ENCODE peak calls at places on chromosome 18, in six cellular contexts. One of them, this sample, is unnamed.

GRCh38 chr18:3679254-3679653 is 229.3 kb downstream of the TGIF1 start:
- DNase-seq in GM20000: no peak
- DNase-seq in activated CD8-positive, alpha-beta T cell treated with anti-CD3 and anti-CD28 coated beads for 36 hours: no peak
- DNase-seq in breast epithelium: no peak
- DNase-seq in stomach: no peak
- DNase-seq in uterus: no peak
- DNase-seq in this sample: no peak

GRCh38 chr18:6546229-6546628 is 131.5 kb upstream of the L3MBTL4 start:
- DNase-seq in breast epithelium: no peak
- DNase-seq in stomach: no peak
- DNase-seq in activated CD8-positive, alpha-beta T cell treated with anti-CD3 and anti-CD28 coated beads for 36 hours: no peak
- DNase-seq in GM20000: no peak
- DNase-seq in uterus: no peak
- DNase-seq in this sample: no peak

GRCh38 chr18:74895686-74896085 is 298.0 kb downstream of the ZNF407 start:
- DNase-seq in activated CD8-positive, alpha-beta T cell treated with anti-CD3 and anti-CD28 coated beads for 36 hours: no peak
- DNase-seq in uterus: no peak
- DNase-seq in breast epithelium: no peak
- DNase-seq in GM20000: no peak
- DNase-seq in stomach: no peak
- DNase-seq in this sample: no peak

GRCh38 chr18:32772580-32773186 is at the start of gene KLHL14:
- DNase-seq in breast epithelium: no peak
- DNase-seq in activated CD8-positive, alpha-beta T cell treated with anti-CD3 and anti-CD28 coated beads for 36 hours: no peak
- DNase-seq in GM20000: peak; percentile 17
- DNase-seq in stomach: no peak
- DNase-seq in uterus: no peak
- DNase-seq in this sample: no peak

GRCh38 chr18:26121476-26121875 is 12.2 kb upstream of the PSMA8 start:
- DNase-seq in activated CD8-positive, alpha-beta T cell treated with anti-CD3 and anti-CD28 coated beads for 36 hours: no peak
- DNase-seq in breast epithelium: no peak
- DNase-seq in stomach: no peak
- DNase-seq in GM20000: no peak
- DNase-seq in uterus: no peak
- DNase-seq in this sample: no peak

GRCh38 chr18:79007440-79007839 is 27.8 kb downstream of the SALL3 start:
- DNase-seq in breast epithelium: no peak
- DNase-seq in stomach: no peak
- DNase-seq in GM20000: no peak
- DNase-seq in activated CD8-positive, alpha-beta T cell treated with anti-CD3 and anti-CD28 coated beads for 36 hours: no peak
- DNase-seq in uterus: no peak
- DNase-seq in this sample: no peak

GRCh38 chr18:58012356-58012755 is 31.7 kb upstream of the NEDD4L start:
- DNase-seq in activated CD8-positive, alpha-beta T cell treated with anti-CD3 and anti-CD28 coated beads for 36 hours: no peak
- DNase-seq in breast epithelium: no peak
- DNase-seq in GM20000: no peak
- DNase-seq in stomach: no peak
- DNase-seq in uterus: no peak
- DNase-seq in this sample: no peak

GRCh38 chr18:7452331-7452730 is 114.8 kb upstream of the PTPRM start:
- DNase-seq in stomach: no peak
- DNase-seq in breast epithelium: no peak
- DNase-seq in GM20000: peak; percentile 16
- DNase-seq in uterus: no peak
- DNase-seq in activated CD8-positive, alpha-beta T cell treated with anti-CD3 and anti-CD28 coated beads for 36 hours: peak; percentile 5
- DNase-seq in this sample: no peak

GRCh38 chr18:74724186-74724585 is 126.5 kb downstream of the ZNF407 start:
- DNase-seq in stomach: no peak
- DNase-seq in activated CD8-positive, alpha-beta T cell treated with anti-CD3 and anti-CD28 coated beads for 36 hours: no peak
- DNase-seq in breast epithelium: no peak
- DNase-seq in uterus: no peak
- DNase-seq in GM20000: no peak
- DNase-seq in this sample: no peak

GRCh38 chr18:3688682-3689081 is 238.7 kb downstream of the TGIF1 start:
- DNase-seq in activated CD8-positive, alpha-beta T cell treated with anti-CD3 and anti-CD28 coated beads for 36 hours: no peak
- DNase-seq in uterus: no peak
- DNase-seq in breast epithelium: no peak
- DNase-seq in stomach: no peak
- DNase-seq in GM20000: no peak
- DNase-seq in this sample: no peak

GRCh38 chr18:12637901-12638633 is 19.8 kb downstream of the SPIRE1 start:
- DNase-seq in GM20000: no peak
- DNase-seq in breast epithelium: no peak
- DNase-seq in uterus: no peak
- DNase-seq in stomach: no peak
- DNase-seq in activated CD8-positive, alpha-beta T cell treated with anti-CD3 and anti-CD28 coated beads for 36 hours: no peak
- DNase-seq in this sample: no peak

GRCh38 chr18:58716046-58716766 is 44.9 kb downstream of the MALT1 start:
- DNase-seq in GM20000: peak; percentile 26
- DNase-seq in breast epithelium: no peak
- DNase-seq in uterus: no peak
- DNase-seq in activated CD8-positive, alpha-beta T cell treated with anti-CD3 and anti-CD28 coated beads for 36 hours: no peak
- DNase-seq in stomach: no peak
- DNase-seq in this sample: no peak

GRCh38 chr18:57837917-57838548 is 34.9 kb upstream of the ATP8B1 start:
- DNase-seq in activated CD8-positive, alpha-beta T cell treated with anti-CD3 and anti-CD28 coated beads for 36 hours: peak; percentile 81
- DNase-seq in GM20000: peak; percentile 40
- DNase-seq in stomach: no peak
- DNase-seq in breast epithelium: no peak
- DNase-seq in uterus: no peak
- DNase-seq in this sample: no peak

GRCh38 chr18:61605376-61606067 is 272.3 kb downstream of the CDH20 start:
- DNase-seq in activated CD8-positive, alpha-beta T cell treated with anti-CD3 and anti-CD28 coated beads for 36 hours: no peak
- DNase-seq in GM20000: no peak
- DNase-seq in stomach: no peak
- DNase-seq in uterus: no peak
- DNase-seq in breast epithelium: no peak
- DNase-seq in this sample: no peak

GRCh38 chr18:69387181-69387580 is 13.5 kb upstream of the DOK6 start:
- DNase-seq in breast epithelium: no peak
- DNase-seq in uterus: no peak
- DNase-seq in GM20000: no peak
- DNase-seq in activated CD8-positive, alpha-beta T cell treated with anti-CD3 and anti-CD28 coated beads for 36 hours: no peak
- DNase-seq in stomach: no peak
- DNase-seq in this sample: no peak

GRCh38 chr18:35618703-35619102 is 37.2 kb downstream of the GALNT1 start:
- DNase-seq in uterus: no peak
- DNase-seq in stomach: no peak
- DNase-seq in GM20000: no peak
- DNase-seq in breast epithelium: no peak
- DNase-seq in activated CD8-positive, alpha-beta T cell treated with anti-CD3 and anti-CD28 coated beads for 36 hours: no peak
- DNase-seq in this sample: no peak

GRCh38 chr18:22932885-22933205 is 283 bp upstream of the RBBP8 start:
- DNase-seq in activated CD8-positive, alpha-beta T cell treated with anti-CD3 and anti-CD28 coated beads for 36 hours: no peak
- DNase-seq in breast epithelium: no peak
- DNase-seq in GM20000: no peak
- DNase-seq in uterus: no peak
- DNase-seq in stomach: no peak
- DNase-seq in this sample: no peak

GRCh38 chr18:25223899-25224607 is 127.9 kb downstream of the ZNF521 start:
- DNase-seq in breast epithelium: no peak
- DNase-seq in GM20000: no peak
- DNase-seq in activated CD8-positive, alpha-beta T cell treated with anti-CD3 and anti-CD28 coated beads for 36 hours: no peak
- DNase-seq in stomach: no peak
- DNase-seq in uterus: no peak
- DNase-seq in this sample: no peak

GRCh38 chr18:61988100-61988499 is 95.3 kb upstream of the RNF152 start:
- DNase-seq in GM20000: no peak
- DNase-seq in stomach: no peak
- DNase-seq in activated CD8-positive, alpha-beta T cell treated with anti-CD3 and anti-CD28 coated beads for 36 hours: no peak
- DNase-seq in uterus: no peak
- DNase-seq in breast epithelium: no peak
- DNase-seq in this sample: no peak

GRCh38 chr18:58196881-58197872 is 153.2 kb downstream of the NEDD4L start:
- DNase-seq in GM20000: no peak
- DNase-seq in uterus: no peak
- DNase-seq in stomach: peak; percentile 47
- DNase-seq in activated CD8-positive, alpha-beta T cell treated with anti-CD3 and anti-CD28 coated beads for 36 hours: no peak
- DNase-seq in breast epithelium: no peak
- DNase-seq in this sample: no peak

GRCh38 chr18:22378672-22379282 is 38.9 kb downstream of the CTAGE1 start:
- DNase-seq in stomach: peak; percentile 60
- DNase-seq in activated CD8-positive, alpha-beta T cell treated with anti-CD3 and anti-CD28 coated beads for 36 hours: peak; percentile 40
- DNase-seq in breast epithelium: no peak
- DNase-seq in uterus: no peak
- DNase-seq in GM20000: no peak
- DNase-seq in this sample: no peak

GRCh38 chr18:79786781-79787526 is 10.8 kb upstream of the KCNG2 start:
- DNase-seq in GM20000: no peak
- DNase-seq in breast epithelium: no peak
- DNase-seq in activated CD8-positive, alpha-beta T cell treated with anti-CD3 and anti-CD28 coated beads for 36 hours: no peak
- DNase-seq in uterus: no peak
- DNase-seq in stomach: no peak
- DNase-seq in this sample: no peak

GRCh38 chr18:49934457-49934856 is 121.1 kb upstream of the ACAA2 start:
- DNase-seq in stomach: no peak
- DNase-seq in breast epithelium: no peak
- DNase-seq in GM20000: no peak
- DNase-seq in activated CD8-positive, alpha-beta T cell treated with anti-CD3 and anti-CD28 coated beads for 36 hours: no peak
- DNase-seq in uterus: no peak
- DNase-seq in this sample: no peak

GRCh38 chr18:57210711-57211411 is 64.0 kb downstream of the BOD1L2 start:
- DNase-seq in GM20000: no peak
- DNase-seq in uterus: no peak
- DNase-seq in stomach: no peak
- DNase-seq in activated CD8-positive, alpha-beta T cell treated with anti-CD3 and anti-CD28 coated beads for 36 hours: no peak
- DNase-seq in breast epithelium: no peak
- DNase-seq in this sample: no peak

GRCh38 chr18:47191956-47192355 is 15.8 kb upstream of the IER3IP1 start:
- DNase-seq in uterus: no peak
- DNase-seq in stomach: no peak
- DNase-seq in activated CD8-positive, alpha-beta T cell treated with anti-CD3 and anti-CD28 coated beads for 36 hours: peak; percentile 5
- DNase-seq in GM20000: no peak
- DNase-seq in breast epithelium: no peak
- DNase-seq in this sample: no peak

GRCh38 chr18:74841248-74841647 is 243.6 kb downstream of the ZNF407 start:
- DNase-seq in GM20000: no peak
- DNase-seq in breast epithelium: no peak
- DNase-seq in activated CD8-positive, alpha-beta T cell treated with anti-CD3 and anti-CD28 coated beads for 36 hours: no peak
- DNase-seq in stomach: no peak
- DNase-seq in uterus: no peak
- DNase-seq in this sample: no peak

GRCh38 chr18:28890796-28891195 is 713.9 kb upstream of the CDH2 start:
- DNase-seq in breast epithelium: no peak
- DNase-seq in uterus: no peak
- DNase-seq in GM20000: no peak
- DNase-seq in stomach: no peak
- DNase-seq in activated CD8-positive, alpha-beta T cell treated with anti-CD3 and anti-CD28 coated beads for 36 hours: no peak
- DNase-seq in this sample: no peak

GRCh38 chr18:45688834-45689233 is 35.1 kb upstream of the SLC14A1 start:
- DNase-seq in stomach: no peak
- DNase-seq in uterus: no peak
- DNase-seq in activated CD8-positive, alpha-beta T cell treated with anti-CD3 and anti-CD28 coated beads for 36 hours: peak; percentile 91
- DNase-seq in breast epithelium: no peak
- DNase-seq in GM20000: peak; percentile 30
- DNase-seq in this sample: no peak

GRCh38 chr18:5879479-5879882 is 15.8 kb downstream of the TMEM200C start:
- DNase-seq in GM20000: peak; percentile 26
- DNase-seq in uterus: no peak
- DNase-seq in activated CD8-positive, alpha-beta T cell treated with anti-CD3 and anti-CD28 coated beads for 36 hours: no peak
- DNase-seq in breast epithelium: no peak
- DNase-seq in stomach: no peak
- DNase-seq in this sample: no peak

DNA sequence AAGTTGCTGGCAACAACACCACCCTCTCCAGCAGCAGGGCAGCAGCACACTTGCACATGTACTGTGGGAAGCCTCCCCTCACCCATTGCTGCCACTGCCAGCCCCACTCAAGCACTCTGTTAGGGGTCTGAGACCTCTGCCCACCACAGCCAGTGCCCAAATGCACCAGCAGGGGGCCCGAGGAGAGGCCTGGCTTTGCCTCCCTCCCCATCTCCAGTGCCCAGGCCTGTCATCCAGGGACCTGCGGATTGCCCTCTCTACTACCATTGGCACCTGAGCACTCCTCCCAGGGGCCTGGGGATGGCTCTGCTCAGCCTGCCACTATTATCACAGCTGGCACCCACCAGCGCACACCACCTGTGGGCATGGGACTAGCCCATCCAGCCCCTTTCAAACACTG is 175.7 kb downstream of the PMAIP1 start:
- DNase-seq in breast epithelium: no peak
- DNase-seq in uterus: no peak
- DNase-seq in activated CD8-positive, alpha-beta T cell treated with anti-CD3 and anti-CD28 coated beads for 36 hours: no peak
- DNase-seq in GM20000: no peak
- DNase-seq in stomach: no peak
- DNase-seq in this sample: no peak
- TF ChIP-seq CTCF in breast epithelium: no peak
- TF ChIP-seq CTCF in uterus: no peak
- TF ChIP-seq CTCF in activated CD8-positive, alpha-beta T cell treated with anti-CD3 and anti-CD28 coated beads for 36 hours: no peak
- TF ChIP-seq CTCF in GM20000: no peak
- TF ChIP-seq CTCF in stomach: no peak
- TF ChIP-seq CTCF in this sample: no peak

GRCh38 chr18:37612941-37613340 is 47.3 kb upstream of the CELF4 start:
- DNase-seq in stomach: no peak
- DNase-seq in activated CD8-positive, alpha-beta T cell treated with anti-CD3 and anti-CD28 coated beads for 36 hours: no peak
- DNase-seq in uterus: no peak
- DNase-seq in GM20000: no peak
- DNase-seq in breast epithelium: no peak
- DNase-seq in this sample: no peak
- TF ChIP-seq CTCF in stomach: no peak
- TF ChIP-seq CTCF in activated CD8-positive, alpha-beta T cell treated with anti-CD3 and anti-CD28 coated beads for 36 hours: no peak
- TF ChIP-seq CTCF in uterus: no peak
- TF ChIP-seq CTCF in GM20000: no peak
- TF ChIP-seq CTCF in breast epithelium: no peak
- TF ChIP-seq CTCF in this sample: no peak

GRCh38 chr18:389658-390357 is 110.7 kb downstream of the COLEC12 start:
- DNase-seq in breast epithelium: no peak
- DNase-seq in stomach: no peak
- DNase-seq in uterus: no peak
- DNase-seq in GM20000: no peak
- DNase-seq in activated CD8-positive, alpha-beta T cell treated with anti-CD3 and anti-CD28 coated beads for 36 hours: peak; percentile 5
- DNase-seq in this sample: no peak
- TF ChIP-seq CTCF in breast epithelium: no peak
- TF ChIP-seq CTCF in stomach: no peak
- TF ChIP-seq CTCF in uterus: no peak
- TF ChIP-seq CTCF in GM20000: no peak
- TF ChIP-seq CTCF in activated CD8-positive, alpha-beta T cell treated with anti-CD3 and anti-CD28 coated beads for 36 hours: no peak
- TF ChIP-seq CTCF in this sample: no peak

GRCh38 chr18:11514267-11514666 is 95.1 kb upstream of the SLC35G4 start:
- DNase-seq in uterus: no peak
- DNase-seq in GM20000: no peak
- DNase-seq in breast epithelium: no peak
- DNase-seq in activated CD8-positive, alpha-beta T cell treated with anti-CD3 and anti-CD28 coated beads for 36 hours: no peak
- DNase-seq in stomach: no peak
- DNase-seq in this sample: no peak

GRCh38 chr18:11511434-11512095 is 97.8 kb upstream of the SLC35G4 start:
- DNase-seq in breast epithelium: no peak
- DNase-seq in uterus: no peak
- DNase-seq in activated CD8-positive, alpha-beta T cell treated with anti-CD3 and anti-CD28 coated beads for 36 hours: no peak
- DNase-seq in stomach: no peak
- DNase-seq in GM20000: peak; percentile 53
- DNase-seq in this sample: no peak

GRCh38 chr18:11516988-11517630 is 92.3 kb upstream of the SLC35G4 start:
- DNase-seq in breast epithelium: no peak
- DNase-seq in activated CD8-positive, alpha-beta T cell treated with anti-CD3 and anti-CD28 coated beads for 36 hours: no peak
- DNase-seq in stomach: no peak
- DNase-seq in uterus: no peak
- DNase-seq in GM20000: no peak
- DNase-seq in this sample: no peak

GRCh38 chr18:11506871-11507270 is 102.5 kb upstream of the SLC35G4 start:
- DNase-seq in stomach: no peak
- DNase-seq in breast epithelium: no peak
- DNase-seq in GM20000: no peak
- DNase-seq in uterus: no peak
- DNase-seq in activated CD8-positive, alpha-beta T cell treated with anti-CD3 and anti-CD28 coated beads for 36 hours: no peak
- DNase-seq in this sample: no peak

GRCh38 chr18:11512096-11513030 is 97.0 kb upstream of the SLC35G4 start:
- DNase-seq in breast epithelium: no peak
- DNase-seq in uterus: no peak
- DNase-seq in activated CD8-positive, alpha-beta T cell treated with anti-CD3 and anti-CD28 coated beads for 36 hours: no peak
- DNase-seq in GM20000: no peak
- DNase-seq in stomach: no peak
- DNase-seq in this sample: no peak
- TF ChIP-seq CTCF in breast epithelium: no peak
- TF ChIP-seq CTCF in uterus: no peak
- TF ChIP-seq CTCF in activated CD8-positive, alpha-beta T cell treated with anti-CD3 and anti-CD28 coated beads for 36 hours: no peak
- TF ChIP-seq CTCF in GM20000: no peak
- TF ChIP-seq CTCF in stomach: no peak
- TF ChIP-seq CTCF in this sample: no peak